ENCODE peak calls at places on chromosomes 1 and 21, in six cellular contexts. One of them, this sample, is unnamed.

GRCh38 chr1:35192056-35192852 is 691 bp downstream of the SFPQ start:
- DNase-seq in AG10803: peak
- DNase-seq in GM06990: peak
- DNase-seq in transverse colon: peak
- DNase-seq in left lung: peak
- DNase-seq in cardiac muscle cell: peak
- DNase-seq in this sample: peak

GRCh38 chr1:77834771-77835334 is 53.6 kb upstream of the NEXN start:
- DNase-seq in AG10803: peak
- DNase-seq in left lung: no peak
- DNase-seq in cardiac muscle cell: peak
- DNase-seq in transverse colon: peak
- DNase-seq in GM06990: no peak
- DNase-seq in this sample: no peak

GRCh38 chr1:192626366-192627179 is 9.4 kb upstream of the RGS13 start:
- DNase-seq in GM06990: peak
- DNase-seq in cardiac muscle cell: peak
- DNase-seq in transverse colon: no peak
- DNase-seq in left lung: no peak
- DNase-seq in AG10803: no peak
- DNase-seq in this sample: no peak

GRCh38 chr1:93522721-93523120 is 74.8 kb downstream of the FNBP1L start:
- DNase-seq in transverse colon: no peak
- DNase-seq in cardiac muscle cell: no peak
- DNase-seq in left lung: no peak
- DNase-seq in AG10803: no peak
- DNase-seq in GM06990: no peak
- DNase-seq in this sample: no peak

GRCh38 chr1:118661769-118662320 is 326.3 kb downstream of the TBX15 start:
- DNase-seq in transverse colon: no peak
- DNase-seq in cardiac muscle cell: peak
- DNase-seq in AG10803: peak
- DNase-seq in GM06990: no peak
- DNase-seq in left lung: no peak
- DNase-seq in this sample: no peak

GRCh38 chr1:234238060-234238459 is 135.2 kb upstream of the COA6 start:
- DNase-seq in AG10803: no peak
- DNase-seq in transverse colon: no peak
- DNase-seq in left lung: no peak
- DNase-seq in GM06990: no peak
- DNase-seq in cardiac muscle cell: no peak
- DNase-seq in this sample: no peak

GRCh38 chr1:228830185-228830953 is 95.1 kb downstream of the RHOU start:
- DNase-seq in transverse colon: peak
- DNase-seq in cardiac muscle cell: no peak
- DNase-seq in GM06990: no peak
- DNase-seq in AG10803: no peak
- DNase-seq in left lung: peak
- DNase-seq in this sample: peak

GRCh38 chr1:26530898-26531598 is 1.5 kb downstream of the RPS6KA1 start:
- DNase-seq in left lung: peak
- DNase-seq in GM06990: no peak
- DNase-seq in cardiac muscle cell: peak
- DNase-seq in AG10803: peak
- DNase-seq in transverse colon: peak
- DNase-seq in this sample: no peak

GRCh38 chr1:152630596-152630995 is 7.7 kb upstream of the LCE3A start:
- DNase-seq in transverse colon: no peak
- DNase-seq in GM06990: no peak
- DNase-seq in AG10803: no peak
- DNase-seq in left lung: no peak
- DNase-seq in cardiac muscle cell: no peak
- DNase-seq in this sample: no peak

GRCh38 chr21:41518757-41519156 is 10.8 kb upstream of the TMPRSS2 start:
- DNase-seq in left lung: no peak
- DNase-seq in transverse colon: no peak
- DNase-seq in cardiac muscle cell: no peak
- DNase-seq in AG10803: no peak
- DNase-seq in GM06990: no peak
- DNase-seq in this sample: no peak

GRCh38 chr1:109107785-109108184 is 6.1 kb upstream of the ELAPOR1 start:
- DNase-seq in GM06990: no peak
- DNase-seq in AG10803: no peak
- DNase-seq in cardiac muscle cell: no peak
- DNase-seq in transverse colon: no peak
- DNase-seq in left lung: no peak
- DNase-seq in this sample: no peak

GRCh38 chr21:34807881-34808568 is 139.2 kb downstream of the CLIC6 start:
- DNase-seq in GM06990: peak
- DNase-seq in transverse colon: no peak
- DNase-seq in left lung: peak
- DNase-seq in AG10803: peak
- DNase-seq in cardiac muscle cell: peak
- DNase-seq in this sample: no peak

GRCh38 chr1:246629976-246630375 is 63.7 kb downstream of the CNST start:
- DNase-seq in cardiac muscle cell: no peak
- DNase-seq in GM06990: no peak
- DNase-seq in left lung: no peak
- DNase-seq in transverse colon: no peak
- DNase-seq in AG10803: no peak
- DNase-seq in this sample: no peak

GRCh38 chr1:237470712-237471310 is 419.9 kb downstream of the ZP4 start:
- DNase-seq in left lung: no peak
- DNase-seq in transverse colon: no peak
- DNase-seq in GM06990: no peak
- DNase-seq in AG10803: no peak
- DNase-seq in cardiac muscle cell: no peak
- DNase-seq in this sample: no peak

GRCh38 chr1:24098907-24099637 is 12.9 kb downstream of the MYOM3 start:
- DNase-seq in AG10803: no peak
- DNase-seq in transverse colon: no peak
- DNase-seq in left lung: no peak
- DNase-seq in cardiac muscle cell: no peak
- DNase-seq in GM06990: no peak
- DNase-seq in this sample: no peak

GRCh38 chr1:12125422-12126355 is 41.1 kb upstream of the TNFRSF1B start:
- DNase-seq in transverse colon: no peak
- DNase-seq in left lung: no peak
- DNase-seq in AG10803: no peak
- DNase-seq in GM06990: no peak
- DNase-seq in cardiac muscle cell: peak
- DNase-seq in this sample: no peak

GRCh38 chr1:209993061-209993830 is 55.2 kb downstream of the SYT14 start:
- DNase-seq in GM06990: no peak
- DNase-seq in left lung: no peak
- DNase-seq in AG10803: no peak
- DNase-seq in cardiac muscle cell: peak
- DNase-seq in transverse colon: no peak
- DNase-seq in this sample: no peak

GRCh38 chr1:164830628-164831027 is 271.6 kb downstream of the PBX1 start:
- DNase-seq in AG10803: no peak
- DNase-seq in GM06990: no peak
- DNase-seq in left lung: no peak
- DNase-seq in cardiac muscle cell: no peak
- DNase-seq in transverse colon: no peak
- DNase-seq in this sample: no peak

GRCh38 chr1:18299441-18300338 is 181.0 kb upstream of the KLHDC7A start:
- DNase-seq in AG10803: peak
- DNase-seq in transverse colon: no peak
- DNase-seq in GM06990: no peak
- DNase-seq in left lung: no peak
- DNase-seq in cardiac muscle cell: peak
- DNase-seq in this sample: no peak

GRCh38 chr1:162319510-162320160 is 57.0 kb downstream of the SPATA46 start:
- DNase-seq in transverse colon: no peak
- DNase-seq in GM06990: no peak
- DNase-seq in AG10803: no peak
- DNase-seq in cardiac muscle cell: peak
- DNase-seq in left lung: no peak
- DNase-seq in this sample: peak

GRCh38 chr21:28742527-28742926 is 250.2 kb downstream of the LTN1 start:
- DNase-seq in GM06990: no peak
- DNase-seq in cardiac muscle cell: peak
- DNase-seq in AG10803: peak
- DNase-seq in left lung: no peak
- DNase-seq in transverse colon: no peak
- DNase-seq in this sample: no peak

GRCh38 chr1:70420320-70420719 is 9.3 kb downstream of the CTH start:
- DNase-seq in transverse colon: no peak
- DNase-seq in left lung: no peak
- DNase-seq in cardiac muscle cell: no peak
- DNase-seq in AG10803: no peak
- DNase-seq in GM06990: no peak
- DNase-seq in this sample: no peak

GRCh38 chr1:61269648-61270047 is 187.3 kb downstream of the NFIA start:
- DNase-seq in GM06990: no peak
- DNase-seq in cardiac muscle cell: no peak
- DNase-seq in left lung: no peak
- DNase-seq in transverse colon: no peak
- DNase-seq in AG10803: no peak
- DNase-seq in this sample: no peak

GRCh38 chr21:38806153-38806941 is 618 bp downstream of the ETS2 start:
- DNase-seq in AG10803: no peak
- DNase-seq in left lung: peak
- DNase-seq in cardiac muscle cell: no peak
- DNase-seq in transverse colon: peak
- DNase-seq in GM06990: peak
- DNase-seq in this sample: no peak

GRCh38 chr21:42112857-42113256 is 41.7 kb downstream of the UMODL1 start:
- DNase-seq in transverse colon: no peak
- DNase-seq in GM06990: no peak
- DNase-seq in AG10803: peak
- DNase-seq in left lung: no peak
- DNase-seq in cardiac muscle cell: peak
- DNase-seq in this sample: no peak

DNA sequence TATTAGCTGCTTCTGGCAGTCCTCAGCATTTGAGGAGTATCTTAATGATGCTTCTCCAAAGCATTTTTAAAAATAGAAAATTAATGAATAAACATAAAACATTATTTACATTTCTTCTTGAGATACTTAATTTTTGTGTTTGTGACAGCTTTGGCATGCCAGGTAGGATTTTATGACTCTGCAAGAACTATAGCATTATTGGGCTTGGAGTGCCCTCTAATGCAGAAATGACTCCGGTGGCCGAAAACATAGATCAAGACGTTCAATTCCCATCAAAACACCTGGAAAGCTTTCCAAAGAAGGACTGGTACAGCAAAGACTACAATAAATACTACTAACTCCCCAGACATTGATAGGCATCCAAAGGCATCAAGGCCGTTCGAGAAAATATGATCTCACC is 366.4 kb upstream of the CXADR start:
- DNase-seq in cardiac muscle cell: no peak
- DNase-seq in GM06990: no peak
- DNase-seq in transverse colon: no peak
- DNase-seq in AG10803: no peak
- DNase-seq in left lung: no peak
- DNase-seq in this sample: no peak
- TF ChIP-seq CTCF in cardiac muscle cell: no peak
- TF ChIP-seq CTCF in GM06990: no peak
- TF ChIP-seq CTCF in transverse colon: peak
- TF ChIP-seq CTCF in AG10803: no peak
- TF ChIP-seq CTCF in left lung: no peak
- TF ChIP-seq CTCF in this sample: no peak

GRCh38 chr1:214551052-214551435 is 358 bp downstream of the PTPN14 start:
- DNase-seq in transverse colon: peak
- DNase-seq in GM06990: no peak
- DNase-seq in AG10803: no peak
- DNase-seq in cardiac muscle cell: no peak
- DNase-seq in left lung: no peak
- DNase-seq in this sample: no peak
- H3K4me3 ChIP-seq in transverse colon: peak
- H3K4me3 ChIP-seq in GM06990: peak
- H3K4me3 ChIP-seq in AG10803: peak
- H3K4me3 ChIP-seq in cardiac muscle cell: peak
- H3K4me3 ChIP-seq in left lung: peak
- H3K4me3 ChIP-seq in this sample: peak

GRCh38 chr1:9428601-9429368 is 110.5 kb upstream of the SLC25A33 start:
- DNase-seq in left lung: peak
- DNase-seq in AG10803: peak
- DNase-seq in transverse colon: peak
- DNase-seq in cardiac muscle cell: peak
- DNase-seq in GM06990: peak
- DNase-seq in this sample: peak
- TF ChIP-seq CTCF in left lung: peak
- TF ChIP-seq CTCF in AG10803: peak
- TF ChIP-seq CTCF in transverse colon: peak
- TF ChIP-seq CTCF in cardiac muscle cell: no peak
- TF ChIP-seq CTCF in GM06990: no peak
- TF ChIP-seq CTCF in this sample: peak

GRCh38 chr1:201506092-201506491 is 831 bp downstream of the CSRP1 start:
- DNase-seq in AG10803: no peak
- DNase-seq in GM06990: no peak
- DNase-seq in transverse colon: no peak
- DNase-seq in cardiac muscle cell: no peak
- DNase-seq in left lung: no peak
- DNase-seq in this sample: no peak

GRCh38 chr1:201503397-201504176 is 3.3 kb downstream of the CSRP1 start:
- DNase-seq in GM06990: no peak
- DNase-seq in transverse colon: peak
- DNase-seq in left lung: peak
- DNase-seq in AG10803: peak
- DNase-seq in cardiac muscle cell: peak
- DNase-seq in this sample: no peak

GRCh38 chr1:201504179-201504631 is 2.7 kb downstream of the CSRP1 start:
- DNase-seq in transverse colon: no peak
- DNase-seq in AG10803: peak
- DNase-seq in cardiac muscle cell: peak
- DNase-seq in left lung: no peak
- DNase-seq in GM06990: no peak
- DNase-seq in this sample: no peak

GRCh38 chr1:201505505-201505893 is 1.4 kb downstream of the CSRP1 start:
- DNase-seq in left lung: peak
- DNase-seq in GM06990: no peak
- DNase-seq in AG10803: peak
- DNase-seq in cardiac muscle cell: peak
- DNase-seq in transverse colon: peak
- DNase-seq in this sample: no peak

DNA sequence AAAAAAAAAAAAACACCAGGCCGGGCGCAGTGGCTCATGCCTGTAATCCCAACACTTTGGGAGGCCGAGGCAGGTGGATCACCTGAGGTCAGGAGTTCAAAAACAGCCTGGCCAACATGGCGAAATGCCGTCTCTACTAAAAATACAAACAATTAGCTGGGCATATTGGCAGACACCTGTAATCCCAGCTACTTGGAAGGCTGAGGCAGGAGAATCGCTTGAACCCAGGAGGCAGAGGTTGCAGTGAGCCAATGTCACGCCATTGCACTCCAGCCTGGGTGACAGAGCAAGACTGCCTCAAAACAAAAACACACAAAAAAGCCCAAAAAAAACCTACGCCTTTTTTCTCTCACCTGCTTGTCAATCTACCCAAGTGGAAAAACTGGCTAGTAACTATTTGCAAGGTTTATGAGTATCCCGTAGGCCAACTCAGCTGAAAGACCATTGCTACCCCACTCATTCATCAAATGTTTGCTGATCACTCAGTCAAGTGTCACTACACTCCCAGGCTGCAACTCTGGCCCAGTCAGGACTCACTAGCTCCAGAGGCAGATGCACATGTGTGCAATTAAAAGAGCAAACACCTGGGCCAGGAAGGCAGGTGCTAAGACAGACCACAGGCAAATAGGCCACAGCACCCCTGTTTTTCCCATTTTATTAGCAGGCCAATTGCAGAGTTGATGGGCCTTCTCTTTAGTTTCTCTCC is 2.0 kb downstream of the CSRP1 start:
- DNase-seq in GM06990: no peak
- DNase-seq in AG10803: no peak
- DNase-seq in transverse colon: no peak
- DNase-seq in cardiac muscle cell: no peak
- DNase-seq in left lung: no peak
- DNase-seq in this sample: no peak
- H3K4me3 ChIP-seq in GM06990: no peak
- H3K4me3 ChIP-seq in AG10803: peak
- H3K4me3 ChIP-seq in transverse colon: peak
- H3K4me3 ChIP-seq in cardiac muscle cell: no peak
- H3K4me3 ChIP-seq in left lung: peak
- H3K4me3 ChIP-seq in this sample: peak

This sample was measured in dorsolateral prefrontal cortex.